ENCODE peak calls at places on chromosomes 3 and 15, in seven cellular contexts. One of them, this sample, is unnamed.
A peak's percentile ranks its signal among the peaks of the same experiment; 100 is the strongest.

GRCh38 chr15:32834156-32834555 is 116.4 kb downstream of the GREM1 start:
- DNase-seq in pons: peak; percentile 68
- DNase-seq in T-helper 9 cell: no peak
- DNase-seq in nephron progenitor cell: no peak
- DNase-seq in activated T-cell treated with anti-CD3 and anti-CD28 coated beads for 1 hour: no peak
- DNase-seq in left cardiac atrium: no peak
- DNase-seq in stimulated activated CD4-positive, alpha-beta T cell treated with anti-CD3 and anti-CD28 coated beads, Interleukin-2, amount 100 ng/mL, for 48 hours: no peak
- DNase-seq in this sample: no peak

GRCh38 chr15:78058401-78058935 is 19.0 kb downstream of the TBC1D2B start:
- DNase-seq in pons: no peak
- DNase-seq in T-helper 9 cell: no peak
- DNase-seq in nephron progenitor cell: no peak
- DNase-seq in activated T-cell treated with anti-CD3 and anti-CD28 coated beads for 1 hour: no peak
- DNase-seq in left cardiac atrium: no peak
- DNase-seq in stimulated activated CD4-positive, alpha-beta T cell treated with anti-CD3 and anti-CD28 coated beads, Interleukin-2, amount 100 ng/mL, for 48 hours: no peak
- DNase-seq in this sample: no peak

GRCh38 chr3:53618524-53618906 is 124.1 kb downstream of the CACNA1D start:
- DNase-seq in pons: no peak
- DNase-seq in T-helper 9 cell: no peak
- DNase-seq in nephron progenitor cell: no peak
- DNase-seq in activated T-cell treated with anti-CD3 and anti-CD28 coated beads for 1 hour: no peak
- DNase-seq in left cardiac atrium: no peak
- DNase-seq in stimulated activated CD4-positive, alpha-beta T cell treated with anti-CD3 and anti-CD28 coated beads, Interleukin-2, amount 100 ng/mL, for 48 hours: no peak
- DNase-seq in this sample: no peak

GRCh38 chr3:163490119-163490518 is 1588.2 kb downstream of the SI start:
- DNase-seq in pons: peak; percentile 14
- DNase-seq in T-helper 9 cell: no peak
- DNase-seq in nephron progenitor cell: peak; percentile 51
- DNase-seq in activated T-cell treated with anti-CD3 and anti-CD28 coated beads for 1 hour: no peak
- DNase-seq in left cardiac atrium: no peak
- DNase-seq in stimulated activated CD4-positive, alpha-beta T cell treated with anti-CD3 and anti-CD28 coated beads, Interleukin-2, amount 100 ng/mL, for 48 hours: peak; percentile 12
- DNase-seq in this sample: peak; percentile 7

GRCh38 chr3:49602877-49603411 is 48.7 kb downstream of the BSN start:
- DNase-seq in pons: no peak
- DNase-seq in T-helper 9 cell: peak; percentile 31
- DNase-seq in nephron progenitor cell: no peak
- DNase-seq in activated T-cell treated with anti-CD3 and anti-CD28 coated beads for 1 hour: peak; percentile 47
- DNase-seq in left cardiac atrium: no peak
- DNase-seq in stimulated activated CD4-positive, alpha-beta T cell treated with anti-CD3 and anti-CD28 coated beads, Interleukin-2, amount 100 ng/mL, for 48 hours: peak; percentile 43
- DNase-seq in this sample: no peak

GRCh38 chr15:59976480-59976879 is 27.6 kb upstream of the FOXB1 start:
- DNase-seq in pons: no peak
- DNase-seq in T-helper 9 cell: no peak
- DNase-seq in nephron progenitor cell: no peak
- DNase-seq in activated T-cell treated with anti-CD3 and anti-CD28 coated beads for 1 hour: no peak
- DNase-seq in left cardiac atrium: no peak
- DNase-seq in stimulated activated CD4-positive, alpha-beta T cell treated with anti-CD3 and anti-CD28 coated beads, Interleukin-2, amount 100 ng/mL, for 48 hours: no peak
- DNase-seq in this sample: no peak

GRCh38 chr3:133548090-133548489 is 25.4 kb upstream of the CDV3 start:
- DNase-seq in pons: no peak
- DNase-seq in T-helper 9 cell: no peak
- DNase-seq in nephron progenitor cell: no peak
- DNase-seq in activated T-cell treated with anti-CD3 and anti-CD28 coated beads for 1 hour: no peak
- DNase-seq in left cardiac atrium: no peak
- DNase-seq in stimulated activated CD4-positive, alpha-beta T cell treated with anti-CD3 and anti-CD28 coated beads, Interleukin-2, amount 100 ng/mL, for 48 hours: no peak
- DNase-seq in this sample: no peak

GRCh38 chr3:148727242-148727641 is 29.5 kb downstream of the AGTR1 start:
- DNase-seq in pons: peak; percentile 89
- DNase-seq in T-helper 9 cell: no peak
- DNase-seq in nephron progenitor cell: peak; percentile 53
- DNase-seq in activated T-cell treated with anti-CD3 and anti-CD28 coated beads for 1 hour: no peak
- DNase-seq in left cardiac atrium: no peak
- DNase-seq in stimulated activated CD4-positive, alpha-beta T cell treated with anti-CD3 and anti-CD28 coated beads, Interleukin-2, amount 100 ng/mL, for 48 hours: no peak
- DNase-seq in this sample: no peak

GRCh38 chr3:114650808-114651207 is 357.0 kb downstream of the TIGIT start:
- DNase-seq in pons: no peak
- DNase-seq in T-helper 9 cell: no peak
- DNase-seq in nephron progenitor cell: no peak
- DNase-seq in activated T-cell treated with anti-CD3 and anti-CD28 coated beads for 1 hour: no peak
- DNase-seq in left cardiac atrium: no peak
- DNase-seq in stimulated activated CD4-positive, alpha-beta T cell treated with anti-CD3 and anti-CD28 coated beads, Interleukin-2, amount 100 ng/mL, for 48 hours: no peak
- DNase-seq in this sample: no peak

GRCh38 chr3:130539005-130539404 is 22.0 kb downstream of the COL6A6 start:
- DNase-seq in pons: peak; percentile 39
- DNase-seq in T-helper 9 cell: peak; percentile 10
- DNase-seq in nephron progenitor cell: peak; percentile 69
- DNase-seq in activated T-cell treated with anti-CD3 and anti-CD28 coated beads for 1 hour: peak; percentile 12
- DNase-seq in left cardiac atrium: peak; percentile 30
- DNase-seq in stimulated activated CD4-positive, alpha-beta T cell treated with anti-CD3 and anti-CD28 coated beads, Interleukin-2, amount 100 ng/mL, for 48 hours: peak; percentile 23
- DNase-seq in this sample: no peak

GRCh38 chr3:127167315-127168043 is 25.5 kb upstream of the PRR23E start:
- DNase-seq in pons: no peak
- DNase-seq in T-helper 9 cell: no peak
- DNase-seq in nephron progenitor cell: no peak
- DNase-seq in activated T-cell treated with anti-CD3 and anti-CD28 coated beads for 1 hour: no peak
- DNase-seq in left cardiac atrium: no peak
- DNase-seq in stimulated activated CD4-positive, alpha-beta T cell treated with anti-CD3 and anti-CD28 coated beads, Interleukin-2, amount 100 ng/mL, for 48 hours: no peak
- DNase-seq in this sample: no peak

GRCh38 chr3:42128526-42128925 is 37.4 kb downstream of the TRAK1 start:
- DNase-seq in pons: no peak
- DNase-seq in T-helper 9 cell: no peak
- DNase-seq in nephron progenitor cell: no peak
- DNase-seq in activated T-cell treated with anti-CD3 and anti-CD28 coated beads for 1 hour: no peak
- DNase-seq in left cardiac atrium: no peak
- DNase-seq in stimulated activated CD4-positive, alpha-beta T cell treated with anti-CD3 and anti-CD28 coated beads, Interleukin-2, amount 100 ng/mL, for 48 hours: no peak
- DNase-seq in this sample: no peak

GRCh38 chr3:19816631-19817030 is 117.4 kb downstream of the EFHB start:
- DNase-seq in pons: no peak
- DNase-seq in T-helper 9 cell: no peak
- DNase-seq in nephron progenitor cell: no peak
- DNase-seq in activated T-cell treated with anti-CD3 and anti-CD28 coated beads for 1 hour: no peak
- DNase-seq in left cardiac atrium: no peak
- DNase-seq in stimulated activated CD4-positive, alpha-beta T cell treated with anti-CD3 and anti-CD28 coated beads, Interleukin-2, amount 100 ng/mL, for 48 hours: no peak
- DNase-seq in this sample: no peak

GRCh38 chr3:148957586-148957985 is 33.8 kb upstream of the GYG1 start:
- DNase-seq in pons: no peak
- DNase-seq in T-helper 9 cell: no peak
- DNase-seq in nephron progenitor cell: no peak
- DNase-seq in activated T-cell treated with anti-CD3 and anti-CD28 coated beads for 1 hour: no peak
- DNase-seq in left cardiac atrium: no peak
- DNase-seq in stimulated activated CD4-positive, alpha-beta T cell treated with anti-CD3 and anti-CD28 coated beads, Interleukin-2, amount 100 ng/mL, for 48 hours: no peak
- DNase-seq in this sample: no peak

GRCh38 chr3:11607816-11608215 is 35.9 kb downstream of the VGLL4 start:
- DNase-seq in pons: no peak
- DNase-seq in T-helper 9 cell: no peak
- DNase-seq in nephron progenitor cell: no peak
- DNase-seq in activated T-cell treated with anti-CD3 and anti-CD28 coated beads for 1 hour: no peak
- DNase-seq in left cardiac atrium: no peak
- DNase-seq in stimulated activated CD4-positive, alpha-beta T cell treated with anti-CD3 and anti-CD28 coated beads, Interleukin-2, amount 100 ng/mL, for 48 hours: no peak
- DNase-seq in this sample: no peak

GRCh38 chr15:52251144-52251860 is 44.3 kb downstream of the MYO5C start:
- DNase-seq in pons: no peak
- DNase-seq in T-helper 9 cell: no peak
- DNase-seq in nephron progenitor cell: no peak
- DNase-seq in activated T-cell treated with anti-CD3 and anti-CD28 coated beads for 1 hour: no peak
- DNase-seq in left cardiac atrium: no peak
- DNase-seq in stimulated activated CD4-positive, alpha-beta T cell treated with anti-CD3 and anti-CD28 coated beads, Interleukin-2, amount 100 ng/mL, for 48 hours: no peak
- DNase-seq in this sample: no peak

GRCh38 chr15:63915888-63916731 is 82.4 kb upstream of the HERC1 start:
- DNase-seq in pons: no peak
- DNase-seq in T-helper 9 cell: no peak
- DNase-seq in nephron progenitor cell: peak; percentile 44
- DNase-seq in activated T-cell treated with anti-CD3 and anti-CD28 coated beads for 1 hour: no peak
- DNase-seq in left cardiac atrium: no peak
- DNase-seq in stimulated activated CD4-positive, alpha-beta T cell treated with anti-CD3 and anti-CD28 coated beads, Interleukin-2, amount 100 ng/mL, for 48 hours: no peak
- DNase-seq in this sample: peak; percentile 44

GRCh38 chr3:111534701-111535100 is 7.3 kb upstream of the CD96 start:
- DNase-seq in pons: no peak
- DNase-seq in T-helper 9 cell: no peak
- DNase-seq in nephron progenitor cell: no peak
- DNase-seq in activated T-cell treated with anti-CD3 and anti-CD28 coated beads for 1 hour: no peak
- DNase-seq in left cardiac atrium: no peak
- DNase-seq in stimulated activated CD4-positive, alpha-beta T cell treated with anti-CD3 and anti-CD28 coated beads, Interleukin-2, amount 100 ng/mL, for 48 hours: no peak
- DNase-seq in this sample: peak; percentile 42

GRCh38 chr3:45817788-45818523 is 21.6 kb upstream of the SLC6A20 start:
- DNase-seq in pons: no peak
- DNase-seq in T-helper 9 cell: no peak
- DNase-seq in nephron progenitor cell: no peak
- DNase-seq in activated T-cell treated with anti-CD3 and anti-CD28 coated beads for 1 hour: no peak
- DNase-seq in left cardiac atrium: peak; percentile 35
- DNase-seq in stimulated activated CD4-positive, alpha-beta T cell treated with anti-CD3 and anti-CD28 coated beads, Interleukin-2, amount 100 ng/mL, for 48 hours: no peak
- DNase-seq in this sample: peak; percentile 92

GRCh38 chr3:2096196-2096595 is 2.5 kb upstream of the CNTN4 start:
- DNase-seq in pons: no peak
- DNase-seq in T-helper 9 cell: no peak
- DNase-seq in nephron progenitor cell: peak; percentile 6
- DNase-seq in activated T-cell treated with anti-CD3 and anti-CD28 coated beads for 1 hour: no peak
- DNase-seq in left cardiac atrium: no peak
- DNase-seq in stimulated activated CD4-positive, alpha-beta T cell treated with anti-CD3 and anti-CD28 coated beads, Interleukin-2, amount 100 ng/mL, for 48 hours: no peak
- DNase-seq in this sample: no peak

GRCh38 chr3:131454501-131454900 is 48.3 kb downstream of the MRPL3 start:
- DNase-seq in pons: no peak
- DNase-seq in T-helper 9 cell: no peak
- DNase-seq in nephron progenitor cell: no peak
- DNase-seq in activated T-cell treated with anti-CD3 and anti-CD28 coated beads for 1 hour: no peak
- DNase-seq in left cardiac atrium: no peak
- DNase-seq in stimulated activated CD4-positive, alpha-beta T cell treated with anti-CD3 and anti-CD28 coated beads, Interleukin-2, amount 100 ng/mL, for 48 hours: no peak
- DNase-seq in this sample: peak; percentile 63

GRCh38 chr3:66948853-66949252 is 49.3 kb upstream of the KBTBD8 start:
- DNase-seq in pons: no peak
- DNase-seq in T-helper 9 cell: no peak
- DNase-seq in nephron progenitor cell: no peak
- DNase-seq in activated T-cell treated with anti-CD3 and anti-CD28 coated beads for 1 hour: no peak
- DNase-seq in left cardiac atrium: no peak
- DNase-seq in stimulated activated CD4-positive, alpha-beta T cell treated with anti-CD3 and anti-CD28 coated beads, Interleukin-2, amount 100 ng/mL, for 48 hours: no peak
- DNase-seq in this sample: no peak

GRCh38 chr15:64092075-64092820 is 1.4 kb downstream of the CIAO2A start:
- DNase-seq in pons: no peak
- DNase-seq in T-helper 9 cell: no peak
- DNase-seq in nephron progenitor cell: no peak
- DNase-seq in activated T-cell treated with anti-CD3 and anti-CD28 coated beads for 1 hour: no peak
- DNase-seq in left cardiac atrium: no peak
- DNase-seq in stimulated activated CD4-positive, alpha-beta T cell treated with anti-CD3 and anti-CD28 coated beads, Interleukin-2, amount 100 ng/mL, for 48 hours: no peak
- DNase-seq in this sample: no peak

GRCh38 chr3:135966349-135966695 is 794 bp downstream of the PPP2R3A start:
- DNase-seq in pons: peak; percentile 34
- DNase-seq in T-helper 9 cell: no peak
- DNase-seq in nephron progenitor cell: peak; percentile 60
- DNase-seq in activated T-cell treated with anti-CD3 and anti-CD28 coated beads for 1 hour: peak; percentile 0
- DNase-seq in left cardiac atrium: no peak
- DNase-seq in stimulated activated CD4-positive, alpha-beta T cell treated with anti-CD3 and anti-CD28 coated beads, Interleukin-2, amount 100 ng/mL, for 48 hours: no peak
- DNase-seq in this sample: no peak

GRCh38 chr3:78201066-78201465 is 1161.2 kb downstream of the ROBO2 start:
- DNase-seq in pons: no peak
- DNase-seq in T-helper 9 cell: no peak
- DNase-seq in nephron progenitor cell: no peak
- DNase-seq in activated T-cell treated with anti-CD3 and anti-CD28 coated beads for 1 hour: no peak
- DNase-seq in left cardiac atrium: no peak
- DNase-seq in stimulated activated CD4-positive, alpha-beta T cell treated with anti-CD3 and anti-CD28 coated beads, Interleukin-2, amount 100 ng/mL, for 48 hours: no peak
- DNase-seq in this sample: peak; percentile 16

GRCh38 chr15:58078591-58078990 is 13.1 kb upstream of the ALDH1A2 start:
- DNase-seq in pons: no peak
- DNase-seq in T-helper 9 cell: no peak
- DNase-seq in nephron progenitor cell: no peak
- DNase-seq in activated T-cell treated with anti-CD3 and anti-CD28 coated beads for 1 hour: no peak
- DNase-seq in left cardiac atrium: no peak
- DNase-seq in stimulated activated CD4-positive, alpha-beta T cell treated with anti-CD3 and anti-CD28 coated beads, Interleukin-2, amount 100 ng/mL, for 48 hours: no peak
- DNase-seq in this sample: no peak

GRCh38 chr3:63473641-63474166 is 178.8 kb upstream of the SNTN start:
- DNase-seq in pons: no peak
- DNase-seq in T-helper 9 cell: no peak
- DNase-seq in nephron progenitor cell: no peak
- DNase-seq in activated T-cell treated with anti-CD3 and anti-CD28 coated beads for 1 hour: no peak
- DNase-seq in left cardiac atrium: no peak
- DNase-seq in stimulated activated CD4-positive, alpha-beta T cell treated with anti-CD3 and anti-CD28 coated beads, Interleukin-2, amount 100 ng/mL, for 48 hours: no peak
- DNase-seq in this sample: no peak

GRCh38 chr3:94272030-94272429 is 209.2 kb downstream of the NSUN3 start:
- DNase-seq in pons: no peak
- DNase-seq in T-helper 9 cell: no peak
- DNase-seq in nephron progenitor cell: no peak
- DNase-seq in activated T-cell treated with anti-CD3 and anti-CD28 coated beads for 1 hour: no peak
- DNase-seq in left cardiac atrium: no peak
- DNase-seq in stimulated activated CD4-positive, alpha-beta T cell treated with anti-CD3 and anti-CD28 coated beads, Interleukin-2, amount 100 ng/mL, for 48 hours: no peak
- DNase-seq in this sample: no peak

GRCh38 chr3:58059349-58060321 is 51.4 kb downstream of the FLNB start:
- DNase-seq in pons: no peak
- DNase-seq in T-helper 9 cell: no peak
- DNase-seq in nephron progenitor cell: peak; percentile 67
- DNase-seq in activated T-cell treated with anti-CD3 and anti-CD28 coated beads for 1 hour: no peak
- DNase-seq in left cardiac atrium: peak; percentile 27
- DNase-seq in stimulated activated CD4-positive, alpha-beta T cell treated with anti-CD3 and anti-CD28 coated beads, Interleukin-2, amount 100 ng/mL, for 48 hours: no peak
- DNase-seq in this sample: no peak

GRCh38 chr15:95327661-95328060 is 1002.8 kb upstream of the NR2F2 start:
- DNase-seq in pons: peak; percentile 15
- DNase-seq in T-helper 9 cell: no peak
- DNase-seq in nephron progenitor cell: no peak
- DNase-seq in activated T-cell treated with anti-CD3 and anti-CD28 coated beads for 1 hour: no peak
- DNase-seq in left cardiac atrium: no peak
- DNase-seq in stimulated activated CD4-positive, alpha-beta T cell treated with anti-CD3 and anti-CD28 coated beads, Interleukin-2, amount 100 ng/mL, for 48 hours: no peak
- DNase-seq in this sample: no peak

This sample was measured in skeletal muscle cell.